ENCODE peak calls at places on chromosomes 5 and 9, in nine cellular contexts. V is stomach, W is GM12878, G is spleen, K is vagina, R is prostate gland, X is SK-N-SH, F is transverse colon, C is suprapubic skin. E is an unnamed sample.

GRCh38 chr5:22928821-22929482 is 75.8 kb upstream of the CDH12 start:
- DNase-seq in X (no peak), V (no peak), W (no peak), K (no peak), C (no peak), F (no peak), R (no peak), G (no peak), E (no peak)

GRCh38 chr9:108844856-108845255 is 10.9 kb downstream of the ACTL7B start:
- DNase-seq in R (no peak), K (peak; percentile 6), V (no peak), F (no peak), X (no peak), W (no peak), G (no peak), C (no peak), E (no peak)

GRCh38 chr5:142726188-142726731 is 40.4 kb upstream of the FGF1 start:
- DNase-seq in X (no peak), W (peak; percentile 40), G (no peak), F (no peak), K (no peak), V (no peak), R (no peak), C (no peak), E (no peak)

GRCh38 chr5:6328173-6328572 is 50.2 kb downstream of the MED10 start:
- DNase-seq in W (no peak), V (no peak), R (no peak), F (no peak), K (no peak), X (no peak), C (no peak), G (no peak), E (no peak)

GRCh38 chr9:79111653-79112052 is 460.1 kb upstream of the TLE4 start:
- DNase-seq in K (no peak), C (no peak), F (no peak), X (no peak), V (no peak), G (no peak), R (no peak), W (no peak), E (no peak)

GRCh38 chr5:149853019-149853648 is 91.5 kb downstream of the PDE6A start:
- DNase-seq in X (peak; percentile 73), W (no peak), F (peak; percentile 83), K (no peak), G (peak; percentile 80), V (peak; percentile 80), C (no peak), R (peak; percentile 70), E (peak; percentile 61)

GRCh38 chr9:91677354-91677753 is 253.7 kb upstream of the NFIL3 start:
- DNase-seq in C (no peak), F (no peak), V (no peak), W (no peak), R (no peak), G (no peak), K (no peak), X (no peak), E (no peak)

GRCh38 chr5:31193591-31194457 is at the start of gene CDH6:
- DNase-seq in X (peak; percentile 75), V (no peak), F (peak; percentile 9), C (no peak), K (no peak), G (peak; percentile 65), R (no peak), W (no peak), E (no peak)

GRCh38 chr9:20771721-20772120 is 87.7 kb downstream of the FOCAD start:
- DNase-seq in X (no peak), F (no peak), K (no peak), W (no peak), C (no peak), G (no peak), R (no peak), V (no peak), E (no peak)

GRCh38 chr5:56359429-56359781 is 126.3 kb upstream of the ANKRD55 start:
- DNase-seq in X (no peak), G (no peak), W (no peak), K (no peak), F (no peak), C (no peak), V (no peak), R (no peak), E (no peak)

GRCh38 chr5:15023266-15023665 is 151.7 kb upstream of the ANKH start:
- DNase-seq in X (no peak), R (no peak), K (no peak), V (no peak), C (no peak), W (no peak), F (no peak), G (no peak), E (no peak)

GRCh38 chr5:1431021-1431811 is 14.0 kb downstream of the SLC6A3 start:
- DNase-seq in W (no peak), F (no peak), R (no peak), G (peak; percentile 49), X (peak; percentile 22), V (peak; percentile 18), K (no peak), C (peak; percentile 54), E (no peak)

GRCh38 chr5:137621861-137622823 is 113.7 kb downstream of the KLHL3 start:
- DNase-seq in K (no peak), X (no peak), R (no peak), C (no peak), F (no peak), V (no peak), G (no peak), W (no peak), E (peak; percentile 27)

DNA sequence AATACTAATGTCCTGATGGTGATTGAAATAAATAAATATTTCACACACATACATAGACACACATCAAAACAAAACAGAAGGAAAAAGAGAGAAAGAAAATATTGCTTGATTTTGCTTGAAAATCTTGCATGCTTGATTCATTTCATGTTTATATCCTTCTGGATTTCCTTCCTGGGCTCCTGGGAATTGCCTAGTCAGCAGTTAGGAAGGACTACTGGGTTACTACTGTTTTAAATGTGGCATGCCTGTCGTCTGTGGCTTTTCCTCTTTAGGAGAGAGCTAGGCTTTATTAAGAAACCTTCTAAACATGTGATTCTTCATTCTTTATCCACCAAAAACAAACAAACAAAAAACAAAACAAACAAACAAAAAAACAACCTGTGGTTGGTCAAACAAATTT is 419.9 kb upstream of the PAPPA start:
- DNase-seq in K (no peak), R (no peak), X (no peak), F (no peak), G (no peak), C (no peak), W (no peak), V (no peak), E (no peak)
- TF ChIP-seq POLR2AphosphoS5 in K (no peak), R (no peak), X (no peak), F (no peak), G (no peak), C (no peak), W (no peak), V (no peak), E (no peak)

GRCh38 chr5:57665146-57665936 is 182.7 kb upstream of the ACTBL2 start:
- DNase-seq in F (no peak), W (no peak), X (no peak), G (no peak), C (no peak), V (no peak), K (no peak), R (no peak), E (no peak)
- H3K9me3 ChIP-seq in F (no peaks in the 10 kb centered on the region), W (no peaks in the 10 kb centered on the region), X (no peaks in the 10 kb centered on the region), G (no peaks in the 10 kb centered on the region), C (no peaks in the 10 kb centered on the region), V (no peaks in the 10 kb centered on the region), K (no peaks in the 10 kb centered on the region), R (no peaks in the 10 kb centered on the region), E (no peaks in the 10 kb centered on the region)

GRCh38 chr9:80650964-80651555 is 1038.3 kb downstream of the TLE1 start:
- DNase-seq in W (no peak), F (no peak), K (no peak), V (no peak), R (no peak), G (no peak), C (no peak), X (no peak), E (no peak)

GRCh38 chr9:80648336-80648735 is 1041.0 kb downstream of the TLE1 start:
- DNase-seq in C (no peak), K (no peak), X (no peak), V (no peak), W (no peak), G (no peak), R (no peak), F (no peak), E (no peak)

GRCh38 chr9:80649496-80649895 is 1039.9 kb downstream of the TLE1 start:
- DNase-seq in C (no peak), G (no peak), F (no peak), R (no peak), K (no peak), W (no peak), X (no peak), V (no peak), E (no peak)

GRCh38 chr9:80646211-80646610 is 1043.1 kb downstream of the TLE1 start:
- DNase-seq in F (no peak), C (no peak), W (no peak), X (no peak), K (no peak), R (no peak), G (no peak), V (no peak), E (no peak)

DNA sequence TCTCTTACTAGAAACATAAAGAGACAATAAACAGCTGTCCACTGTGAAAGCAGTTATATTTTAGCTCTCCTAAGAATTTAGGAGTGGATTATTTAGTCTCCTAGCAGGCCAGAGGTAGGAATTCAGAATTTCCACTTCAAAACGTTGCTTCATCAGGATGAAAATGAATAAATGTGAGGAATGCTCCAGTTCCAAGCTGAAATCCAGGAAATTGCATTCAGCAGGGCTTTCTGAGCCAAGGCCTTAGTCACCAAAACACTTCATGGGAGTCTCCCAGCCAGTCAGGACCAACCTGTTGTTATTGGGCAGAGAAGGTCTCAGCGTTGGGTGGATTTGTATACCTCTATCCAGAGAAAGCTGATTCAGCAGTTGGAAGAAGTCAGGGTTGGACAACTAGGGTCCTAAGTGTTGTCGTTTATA is 1040.3 kb downstream of the TLE1 start:
- DNase-seq in R (no peak), W (no peak), K (no peak), X (no peak), F (peak; percentile 12), C (no peak), V (no peak), G (no peak), E (no peak)
- TF ChIP-seq POLR2AphosphoS5 in R (no peak), W (no peak), K (no peak), X (no peak), F (no peak), C (no peak), V (no peak), G (no peak), E (peak; percentile 33)

GRCh38 chr5:43685271-43685950 is 82.4 kb downstream of the NNT start:
- DNase-seq in R (no peak), W (no peak), K (no peak), V (no peak), G (no peak), X (no peak), C (no peak), F (no peak), E (no peak)

GRCh38 chr5:43694027-43694426 is 91.0 kb downstream of the NNT start:
- DNase-seq in C (no peak), F (no peak), G (no peak), V (no peak), W (no peak), R (no peak), K (no peak), X (no peak), E (no peak)

GRCh38 chr5:43691893-43692292 is 88.9 kb downstream of the NNT start:
- DNase-seq in C (no peak), V (no peak), W (no peak), G (no peak), X (no peak), K (no peak), F (no peak), R (no peak), E (no peak)

GRCh38 chr5:43691275-43691674 is 88.3 kb downstream of the NNT start:
- DNase-seq in K (no peak), V (no peak), W (no peak), R (no peak), F (no peak), X (no peak), C (no peak), G (no peak), E (no peak)
- H3K9me3 ChIP-seq in K (no peaks in the 10 kb centered on the region), V (no peaks in the 10 kb centered on the region), W (peaks cover 9% of the 10 kb centered on the region), R (no peaks in the 10 kb centered on the region), F (no peaks in the 10 kb centered on the region), X (no peaks in the 10 kb centered on the region), C (no peaks in the 10 kb centered on the region), G (peaks cover 21% of the 10 kb centered on the region), E (peaks cover 2% of the 10 kb centered on the region)

E was measured in breast epithelium.